ENCODE peak calls at places on chromosome 1, in six cellular contexts. E is fibroblast of the aortic adventitia, Y is aorta, Q is ACHN, T is hippocampal formation, M is A549. B is an unnamed sample.

GRCh38 chr1:1917304-1917976 is 1.6 kb downstream of the TMEM52 start:
- DNase-seq in E (no peak), Y (peak), Q (no peak), T (no peak), M (no peak), B (no peak)

GRCh38 chr1:35660581-35661473 is 19.5 kb upstream of the PSMB2 start:
- DNase-seq in E (peak), Y (no peak), Q (peak), T (no peak), M (peak), B (no peak)

GRCh38 chr1:235989105-235989504 is 75.8 kb downstream of the NID1 start:
- DNase-seq in E (no peak), Y (no peak), Q (no peak), T (no peak), M (no peak), B (no peak)

GRCh38 chr1:39688706-39689105 is 2.5 kb downstream of the HPCAL4 start:
- DNase-seq in E (no peak), Y (no peak), Q (no peak), T (no peak), M (no peak), B (no peak)

GRCh38 chr1:21552715-21553114 is 43.5 kb downstream of the ALPL start:
- DNase-seq in E (peak), Y (no peak), Q (no peak), T (no peak), M (no peak), B (no peak)

GRCh38 chr1:201137579-201138310 is 10.8 kb upstream of the ASCL5 start:
- DNase-seq in E (peak), Y (peak), Q (peak), T (peak), M (no peak), B (peak)

GRCh38 chr1:6358757-6359567 is 34.6 kb downstream of the ACOT7 start:
- DNase-seq in E (peak), Y (peak), Q (no peak), T (no peak), M (no peak), B (no peak)

GRCh38 chr1:209675567-209676154 is 449 bp downstream of the G0S2 start:
- DNase-seq in E (peak), Y (peak), Q (no peak), T (peak), M (no peak), B (peak)

GRCh38 chr1:219402925-219403324 is 210.0 kb downstream of the ZC3H11B start:
- DNase-seq in E (no peak), Y (no peak), Q (no peak), T (no peak), M (no peak), B (no peak)

GRCh38 chr1:192974701-192975100 is 84.5 kb downstream of the UCHL5 start:
- DNase-seq in E (no peak), Y (no peak), Q (no peak), T (no peak), M (no peak), B (no peak)

GRCh38 chr1:204264805-204265204 is 51.0 kb upstream of the GOLT1A start:
- DNase-seq in E (no peak), Y (no peak), Q (no peak), T (no peak), M (no peak), B (no peak)

GRCh38 chr1:200306954-200307754 is 102.7 kb downstream of the ZNF281 start:
- DNase-seq in E (peak), Y (no peak), Q (peak), T (no peak), M (peak), B (no peak)

GRCh38 chr1:179823693-179824092 is 53.9 kb downstream of the TOR1AIP2 start:
- DNase-seq in E (no peak), Y (no peak), Q (no peak), T (no peak), M (no peak), B (no peak)

GRCh38 chr1:214282696-214283225 is 1.8 kb downstream of the SMYD2 start:
- DNase-seq in E (no peak), Y (no peak), Q (no peak), T (no peak), M (no peak), B (no peak)

GRCh38 chr1:150564051-150564991 is 15.1 kb downstream of the MCL1 start:
- DNase-seq in E (peak), Y (no peak), Q (peak), T (no peak), M (no peak), B (no peak)

GRCh38 chr1:29563571-29563970 is 327.2 kb downstream of the PTPRU start:
- DNase-seq in E (peak), Y (no peak), Q (no peak), T (no peak), M (no peak), B (no peak)

GRCh38 chr1:208203127-208203847 is 40.9 kb downstream of the PLXNA2 start:
- DNase-seq in E (peak), Y (no peak), Q (no peak), T (peak), M (peak), B (no peak)

GRCh38 chr1:68497358-68497698 is 446 bp upstream of the DEPDC1 start:
- DNase-seq in E (no peak), Y (no peak), Q (no peak), T (no peak), M (no peak), B (no peak)

GRCh38 chr1:6026095-6026809 is 19.4 kb upstream of the KCNAB2 start:
- DNase-seq in E (no peak), Y (peak), Q (peak), T (peak), M (peak), B (no peak)

GRCh38 chr1:159880435-159880834 is 18.0 kb upstream of the VSIG8 start:
- DNase-seq in E (no peak), Y (no peak), Q (no peak), T (no peak), M (no peak), B (no peak)

GRCh38 chr1:22104865-22105437 is 37.9 kb downstream of the WNT4 start:
- DNase-seq in E (no peak), Y (no peak), Q (no peak), T (no peak), M (no peak), B (no peak)

GRCh38 chr1:11473635-11474034 is 5.3 kb upstream of the DISP3 start:
- DNase-seq in E (peak), Y (no peak), Q (peak), T (no peak), M (no peak), B (no peak)

GRCh38 chr1:40096977-40097782 is at the start of gene PPT1:
- DNase-seq in E (peak), Y (peak), Q (peak), T (peak), M (peak), B (peak)

B was measured in hypothalamus.